ENCODE peak calls at places on chromosomes 6 and 20, in six cellular contexts. L is MV-4-11; Y is B cell; Z is EL; D is CD4-positive, alpha-beta memory T cell; C is activated gamma-delta T cell treated with Interleukin-2 at 50 U/mL for 16 hours. A is an unnamed sample.

GRCh38 chr6:77834591-77834996 is 181.8 kb downstream of the MEI4 start:
- DNase-seq in Y (no peak), C (no peak), D (no peak), L (no peak), Z (no peak), A (no peak)

GRCh38 chr6:141790921-141791320 is 341.8 kb upstream of the GJE1 start:
- DNase-seq in Y (no peak), L (no peak), D (no peak), Z (no peak), C (no peak), A (no peak)

GRCh38 chr6:130129781-130130246 is 92.9 kb downstream of the SAMD3 start:
- DNase-seq in Y (no peak), D (no peak), L (no peak), C (no peak), Z (peak), A (no peak)

GRCh38 chr6:26556263-26557070 is 18.3 kb downstream of the HMGN4 start:
- DNase-seq in D (peak), L (peak), Y (no peak), C (no peak), Z (peak), A (peak)

GRCh38 chr6:108406943-108407342 is 112.1 kb downstream of the AFG1L start:
- DNase-seq in C (no peak), Z (no peak), Y (no peak), L (no peak), D (no peak), A (no peak)

GRCh38 chr6:156963712-156964700 is 186.8 kb downstream of the ARID1B start:
- DNase-seq in D (peak), C (no peak), Y (no peak), L (peak), Z (peak), A (peak)

GRCh38 chr6:156601156-156601820 is 175.9 kb upstream of the ARID1B start:
- DNase-seq in C (no peak), D (no peak), Z (no peak), L (no peak), Y (no peak), A (no peak)

GRCh38 chr20:62117658-62118057 is 4.6 kb upstream of the LSM14B start:
- DNase-seq in Z (no peak), Y (no peak), C (peak), L (no peak), D (peak), A (no peak)

GRCh38 chr20:23924751-23925150 is 45.2 kb upstream of the CST5 start:
- DNase-seq in L (no peak), Y (no peak), D (no peak), C (no peak), Z (no peak), A (no peak)

GRCh38 chr6:88179692-88180091 is 13.5 kb upstream of the CNR1 start:
- DNase-seq in Y (peak), C (no peak), D (no peak), Z (no peak), L (no peak), A (no peak)

GRCh38 chr20:32681175-32682084 is 7.7 kb upstream of the C20orf203 start:
- DNase-seq in C (no peak), D (no peak), Y (no peak), L (peak), Z (peak), A (peak)

GRCh38 chr6:20029979-20030378 is 182.3 kb downstream of the MBOAT1 start:
- DNase-seq in Z (no peak), Y (no peak), L (no peak), D (no peak), C (no peak), A (no peak)